ENCODE peak calls at places on chromosomes 5 and 9, in seven cellular contexts. One of them, this sample, is unnamed.

GRCh38 chr5:50889790-50890189 is 223.4 kb downstream of the PARP8 start:
- DNase-seq in pancreas: no peak
- DNase-seq in IMR-90: no peak
- DNase-seq in GM23248: peak
- DNase-seq in A673: peak
- DNase-seq in psoas muscle: no peak
- DNase-seq in Peyer's patch: no peak
- DNase-seq in this sample: no peak

GRCh38 chr5:44935262-44935661 is 126.5 kb downstream of the MRPS30 start:
- DNase-seq in pancreas: no peak
- DNase-seq in IMR-90: no peak
- DNase-seq in GM23248: peak
- DNase-seq in A673: peak
- DNase-seq in psoas muscle: no peak
- DNase-seq in Peyer's patch: no peak
- DNase-seq in this sample: peak

GRCh38 chr9:125119643-125120286 is 23.6 kb downstream of the SCAI start:
- DNase-seq in pancreas: no peak
- DNase-seq in IMR-90: peak
- DNase-seq in GM23248: peak
- DNase-seq in A673: peak
- DNase-seq in psoas muscle: no peak
- DNase-seq in Peyer's patch: no peak
- DNase-seq in this sample: peak

GRCh38 chr5:30572279-30572678 is 621.2 kb upstream of the CDH6 start:
- DNase-seq in pancreas: no peak
- DNase-seq in IMR-90: no peak
- DNase-seq in GM23248: no peak
- DNase-seq in A673: no peak
- DNase-seq in psoas muscle: no peak
- DNase-seq in Peyer's patch: no peak
- DNase-seq in this sample: no peak

GRCh38 chr5:81825237-81825636 is 74.3 kb upstream of the SSBP2 start:
- DNase-seq in pancreas: peak
- DNase-seq in IMR-90: peak
- DNase-seq in GM23248: peak
- DNase-seq in A673: peak
- DNase-seq in psoas muscle: peak
- DNase-seq in Peyer's patch: no peak
- DNase-seq in this sample: no peak

GRCh38 chr9:32251539-32251938 is 132.9 kb upstream of the ACO1 start:
- DNase-seq in pancreas: no peak
- DNase-seq in IMR-90: peak
- DNase-seq in GM23248: peak
- DNase-seq in A673: peak
- DNase-seq in psoas muscle: no peak
- DNase-seq in Peyer's patch: no peak
- DNase-seq in this sample: peak

GRCh38 chr9:93189369-93190132 is 5.6 kb downstream of the WNK2 start:
- DNase-seq in pancreas: no peak
- DNase-seq in IMR-90: no peak
- DNase-seq in GM23248: no peak
- DNase-seq in A673: no peak
- DNase-seq in psoas muscle: no peak
- DNase-seq in Peyer's patch: no peak
- DNase-seq in this sample: no peak

GRCh38 chr9:115262477-115262876 is 144.5 kb upstream of the TNC start:
- DNase-seq in pancreas: peak
- DNase-seq in IMR-90: peak
- DNase-seq in GM23248: peak
- DNase-seq in A673: peak
- DNase-seq in psoas muscle: peak
- DNase-seq in Peyer's patch: peak
- DNase-seq in this sample: peak

GRCh38 chr5:125668904-125669303 is 754.3 kb upstream of the GRAMD2B start:
- DNase-seq in pancreas: no peak
- DNase-seq in IMR-90: no peak
- DNase-seq in GM23248: no peak
- DNase-seq in A673: no peak
- DNase-seq in psoas muscle: no peak
- DNase-seq in Peyer's patch: no peak
- DNase-seq in this sample: peak

GRCh38 chr9:94870793-94871558 is 144.5 kb downstream of the AOPEP start:
- DNase-seq in pancreas: no peak
- DNase-seq in IMR-90: no peak
- DNase-seq in GM23248: peak
- DNase-seq in A673: no peak
- DNase-seq in psoas muscle: peak
- DNase-seq in Peyer's patch: no peak
- DNase-seq in this sample: no peak

GRCh38 chr5:122101636-122102285 is 23.7 kb upstream of the LOX start:
- DNase-seq in pancreas: no peak
- DNase-seq in IMR-90: peak
- DNase-seq in GM23248: peak
- DNase-seq in A673: peak
- DNase-seq in psoas muscle: no peak
- DNase-seq in Peyer's patch: no peak
- DNase-seq in this sample: no peak

GRCh38 chr5:93717162-93717561 is 24.2 kb downstream of the POU5F2 start:
- DNase-seq in pancreas: no peak
- DNase-seq in IMR-90: peak
- DNase-seq in GM23248: peak
- DNase-seq in A673: no peak
- DNase-seq in psoas muscle: no peak
- DNase-seq in Peyer's patch: no peak
- DNase-seq in this sample: no peak

GRCh38 chr5:170095687-170096086 is 10.0 kb upstream of the FOXI1 start:
- DNase-seq in pancreas: no peak
- DNase-seq in IMR-90: no peak
- DNase-seq in GM23248: no peak
- DNase-seq in A673: no peak
- DNase-seq in psoas muscle: no peak
- DNase-seq in Peyer's patch: no peak
- DNase-seq in this sample: no peak

GRCh38 chr5:88860501-88860900 is 22.5 kb downstream of the MEF2C start:
- DNase-seq in pancreas: no peak
- DNase-seq in IMR-90: peak
- DNase-seq in GM23248: peak
- DNase-seq in A673: no peak
- DNase-seq in psoas muscle: no peak
- DNase-seq in Peyer's patch: no peak
- DNase-seq in this sample: no peak

GRCh38 chr9:19441730-19442129 is 32.9 kb downstream of the ACER2 start:
- DNase-seq in pancreas: no peak
- DNase-seq in IMR-90: no peak
- DNase-seq in GM23248: no peak
- DNase-seq in A673: no peak
- DNase-seq in psoas muscle: no peak
- DNase-seq in Peyer's patch: no peak
- DNase-seq in this sample: no peak

GRCh38 chr9:18947772-18948391 is 85.1 kb downstream of the SAXO1 start:
- DNase-seq in pancreas: no peak
- DNase-seq in IMR-90: peak
- DNase-seq in GM23248: peak
- DNase-seq in A673: no peak
- DNase-seq in psoas muscle: no peak
- DNase-seq in Peyer's patch: no peak
- DNase-seq in this sample: peak

GRCh38 chr5:179797741-179798140 is 4.0 kb downstream of the LTC4S start:
- DNase-seq in pancreas: no peak
- DNase-seq in IMR-90: no peak
- DNase-seq in GM23248: no peak
- DNase-seq in A673: no peak
- DNase-seq in psoas muscle: no peak
- DNase-seq in Peyer's patch: no peak
- DNase-seq in this sample: no peak

GRCh38 chr9:95211028-95211427 is 106.5 kb downstream of the FANCC start:
- DNase-seq in pancreas: no peak
- DNase-seq in IMR-90: no peak
- DNase-seq in GM23248: no peak
- DNase-seq in A673: no peak
- DNase-seq in psoas muscle: no peak
- DNase-seq in Peyer's patch: no peak
- DNase-seq in this sample: no peak

GRCh38 chr5:127838661-127839060 is 135.5 kb downstream of the CCDC192 start:
- DNase-seq in pancreas: no peak
- DNase-seq in IMR-90: peak
- DNase-seq in GM23248: peak
- DNase-seq in A673: no peak
- DNase-seq in psoas muscle: no peak
- DNase-seq in Peyer's patch: no peak
- DNase-seq in this sample: no peak

GRCh38 chr5:74947961-74948613 is 81.9 kb upstream of the FAM169A start:
- DNase-seq in pancreas: no peak
- DNase-seq in IMR-90: peak
- DNase-seq in GM23248: peak
- DNase-seq in A673: no peak
- DNase-seq in psoas muscle: no peak
- DNase-seq in Peyer's patch: no peak
- DNase-seq in this sample: no peak

GRCh38 chr5:176413255-176413565 is 3.1 kb downstream of the CLTB start:
- DNase-seq in pancreas: peak
- DNase-seq in IMR-90: no peak
- DNase-seq in GM23248: peak
- DNase-seq in A673: no peak
- DNase-seq in psoas muscle: peak
- DNase-seq in Peyer's patch: no peak
- DNase-seq in this sample: no peak
- H3K27ac ChIP-seq in pancreas: no peak
- H3K27ac ChIP-seq in IMR-90: no peak
- H3K27ac ChIP-seq in GM23248: no peak
- H3K27ac ChIP-seq in A673: no peak
- H3K27ac ChIP-seq in psoas muscle: peak
- H3K27ac ChIP-seq in Peyer's patch: no peak
- H3K27ac ChIP-seq in this sample: no peak

DNA sequence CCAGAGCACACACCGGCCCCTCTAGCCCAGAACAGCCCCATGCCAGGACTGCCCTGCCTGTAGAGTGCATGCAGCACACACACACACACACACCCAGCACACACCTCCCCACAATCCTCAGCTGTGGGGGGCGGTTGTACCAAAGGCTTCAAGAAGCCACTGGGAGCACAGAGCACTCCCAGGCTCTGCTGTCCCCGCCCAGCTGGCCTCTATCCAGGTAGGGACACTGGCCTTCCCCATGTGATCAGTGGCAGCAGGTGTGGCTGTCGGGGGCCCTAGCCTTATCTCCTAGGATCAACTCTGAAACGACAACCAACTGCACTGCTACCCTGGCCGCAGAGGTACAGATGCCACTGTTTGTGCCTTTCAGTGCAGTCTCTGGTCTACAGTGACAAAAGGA is 2.0 kb downstream of the ANAPC2 start:
- DNase-seq in pancreas: no peak
- DNase-seq in IMR-90: no peak
- DNase-seq in GM23248: no peak
- DNase-seq in A673: no peak
- DNase-seq in psoas muscle: no peak
- DNase-seq in Peyer's patch: no peak
- DNase-seq in this sample: no peak
- H3K27ac ChIP-seq in pancreas: no peak
- H3K27ac ChIP-seq in IMR-90: no peak
- H3K27ac ChIP-seq in GM23248: no peak
- H3K27ac ChIP-seq in A673: no peak
- H3K27ac ChIP-seq in psoas muscle: no peak
- H3K27ac ChIP-seq in Peyer's patch: no peak
- H3K27ac ChIP-seq in this sample: no peak

GRCh38 chr9:14223081-14223480 is 90.9 kb downstream of the NFIB start:
- DNase-seq in pancreas: no peak
- DNase-seq in IMR-90: no peak
- DNase-seq in GM23248: no peak
- DNase-seq in A673: no peak
- DNase-seq in psoas muscle: no peak
- DNase-seq in Peyer's patch: no peak
- DNase-seq in this sample: no peak

GRCh38 chr9:14221119-14221518 is 92.8 kb downstream of the NFIB start:
- DNase-seq in pancreas: no peak
- DNase-seq in IMR-90: peak
- DNase-seq in GM23248: no peak
- DNase-seq in A673: no peak
- DNase-seq in psoas muscle: no peak
- DNase-seq in Peyer's patch: no peak
- DNase-seq in this sample: no peak

GRCh38 chr9:14222149-14222835 is 91.6 kb downstream of the NFIB start:
- DNase-seq in pancreas: no peak
- DNase-seq in IMR-90: no peak
- DNase-seq in GM23248: no peak
- DNase-seq in A673: no peak
- DNase-seq in psoas muscle: no peak
- DNase-seq in Peyer's patch: no peak
- DNase-seq in this sample: no peak

GRCh38 chr9:14219865-14220655 is 93.9 kb downstream of the NFIB start:
- DNase-seq in pancreas: no peak
- DNase-seq in IMR-90: no peak
- DNase-seq in GM23248: no peak
- DNase-seq in A673: no peak
- DNase-seq in psoas muscle: no peak
- DNase-seq in Peyer's patch: no peak
- DNase-seq in this sample: no peak

GRCh38 chr9:14221558-14221957 is 92.4 kb downstream of the NFIB start:
- DNase-seq in pancreas: no peak
- DNase-seq in IMR-90: peak
- DNase-seq in GM23248: peak
- DNase-seq in A673: peak
- DNase-seq in psoas muscle: no peak
- DNase-seq in Peyer's patch: no peak
- DNase-seq in this sample: no peak
- H3K27ac ChIP-seq in pancreas: no peak
- H3K27ac ChIP-seq in IMR-90: peak
- H3K27ac ChIP-seq in GM23248: no peak
- H3K27ac ChIP-seq in A673: no peak
- H3K27ac ChIP-seq in psoas muscle: peak
- H3K27ac ChIP-seq in Peyer's patch: no peak
- H3K27ac ChIP-seq in this sample: no peak

DNA sequence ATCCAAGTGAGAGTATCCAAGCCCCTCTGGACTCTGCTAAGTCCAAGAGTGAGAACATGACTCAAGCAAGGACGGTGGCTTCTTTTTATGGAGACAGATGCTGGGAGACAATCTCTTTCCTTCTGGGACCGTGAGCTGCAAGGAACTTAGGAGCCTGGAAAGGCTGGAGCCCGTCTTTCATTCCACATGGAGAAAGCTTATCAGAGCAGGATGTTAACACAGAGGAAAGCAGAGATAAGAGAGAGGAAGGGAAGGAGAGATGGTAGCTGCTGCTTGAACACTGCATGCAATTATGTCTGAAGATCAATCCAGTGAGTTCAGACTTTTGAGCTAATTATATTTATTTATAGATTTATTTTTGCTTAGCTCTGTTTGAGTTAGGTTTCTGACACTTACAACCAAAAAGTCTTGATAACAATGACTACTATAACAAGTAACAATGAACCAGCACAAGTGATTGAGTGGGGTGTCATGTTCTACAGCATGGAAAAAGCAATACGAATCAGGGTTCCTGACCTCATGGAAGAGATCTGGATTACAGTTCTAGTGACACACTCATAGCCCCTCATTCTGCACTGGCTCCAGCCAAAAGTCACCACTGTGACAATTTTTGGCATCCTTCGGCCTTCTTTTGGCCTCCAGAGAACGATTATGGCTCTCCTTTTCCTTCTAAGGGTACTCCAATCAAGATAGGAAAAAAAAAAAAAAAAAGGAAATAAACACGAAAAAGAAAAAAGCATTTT is 71.5 kb downstream of the PRLR start:
- DNase-seq in pancreas: no peak
- DNase-seq in IMR-90: no peak
- DNase-seq in GM23248: no peak
- DNase-seq in A673: no peak
- DNase-seq in psoas muscle: no peak
- DNase-seq in Peyer's patch: no peak
- DNase-seq in this sample: no peak
- H3K27ac ChIP-seq in pancreas: no peak
- H3K27ac ChIP-seq in IMR-90: no peak
- H3K27ac ChIP-seq in GM23248: no peak
- H3K27ac ChIP-seq in A673: no peak
- H3K27ac ChIP-seq in psoas muscle: no peak
- H3K27ac ChIP-seq in Peyer's patch: no peak
- H3K27ac ChIP-seq in this sample: no peak